ENCODE peak calls at places on chromosomes 4 and X, in eight cellular contexts. One of them, this sample, is unnamed.
A peak's percentile ranks its signal among the peaks of the same experiment; 100 is the strongest.

GRCh38 chr4:10682397-10682796 is 2.2 kb downstream of the CLNK start:
- DNase-seq in BJ: no peak
- DNase-seq in body of pancreas: no peak
- DNase-seq in nephron progenitor cell: no peak
- DNase-seq in bronchial epithelial cell: no peak
- DNase-seq in upper lobe of right lung: no peak
- DNase-seq in omental fat pad: no peak
- DNase-seq in fibroblast of the aortic adventitia: no peak
- DNase-seq in this sample: no peak

GRCh38 chr4:2958446-2958845 is 4.8 kb downstream of the NOP14 start:
- DNase-seq in bronchial epithelial cell: peak; percentile 41
- DNase-seq in fibroblast of the aortic adventitia: peak; percentile 28
- DNase-seq in upper lobe of right lung: no peak
- DNase-seq in nephron progenitor cell: no peak
- DNase-seq in omental fat pad: no peak
- DNase-seq in BJ: no peak
- DNase-seq in body of pancreas: no peak
- DNase-seq in this sample: no peak

GRCh38 chrX:9576059-9576458 is 111.2 kb downstream of the TBL1X start:
- DNase-seq in nephron progenitor cell: no peak
- DNase-seq in bronchial epithelial cell: no peak
- DNase-seq in upper lobe of right lung: no peak
- DNase-seq in fibroblast of the aortic adventitia: no peak
- DNase-seq in omental fat pad: no peak
- DNase-seq in BJ: no peak
- DNase-seq in body of pancreas: no peak
- DNase-seq in this sample: no peak

GRCh38 chrX:111837226-111837625 is 38.8 kb upstream of the TRPC5OS start:
- DNase-seq in upper lobe of right lung: no peak
- DNase-seq in BJ: no peak
- DNase-seq in fibroblast of the aortic adventitia: no peak
- DNase-seq in nephron progenitor cell: no peak
- DNase-seq in omental fat pad: no peak
- DNase-seq in body of pancreas: no peak
- DNase-seq in bronchial epithelial cell: no peak
- DNase-seq in this sample: no peak

GRCh38 chr4:185212566-185212965 is 3.2 kb downstream of the SNX25 start:
- DNase-seq in nephron progenitor cell: no peak
- DNase-seq in BJ: no peak
- DNase-seq in bronchial epithelial cell: no peak
- DNase-seq in omental fat pad: no peak
- DNase-seq in upper lobe of right lung: no peak
- DNase-seq in fibroblast of the aortic adventitia: no peak
- DNase-seq in body of pancreas: no peak
- DNase-seq in this sample: no peak

GRCh38 chr4:88599298-88599697 is 7.0 kb downstream of the HERC3 start:
- DNase-seq in nephron progenitor cell: no peak
- DNase-seq in BJ: no peak
- DNase-seq in bronchial epithelial cell: no peak
- DNase-seq in body of pancreas: no peak
- DNase-seq in fibroblast of the aortic adventitia: peak; percentile 75
- DNase-seq in upper lobe of right lung: no peak
- DNase-seq in omental fat pad: no peak
- DNase-seq in this sample: no peak

GRCh38 chr4:17817027-17817426 is 6.2 kb downstream of the NCAPG start:
- DNase-seq in bronchial epithelial cell: peak; percentile 63
- DNase-seq in fibroblast of the aortic adventitia: peak; percentile 87
- DNase-seq in omental fat pad: no peak
- DNase-seq in upper lobe of right lung: no peak
- DNase-seq in body of pancreas: no peak
- DNase-seq in BJ: peak; percentile 37
- DNase-seq in nephron progenitor cell: no peak
- DNase-seq in this sample: no peak

GRCh38 chr4:183729069-183729406 is 69.9 kb downstream of the TRAPPC11 start:
- DNase-seq in upper lobe of right lung: no peak
- DNase-seq in nephron progenitor cell: no peak
- DNase-seq in BJ: no peak
- DNase-seq in bronchial epithelial cell: no peak
- DNase-seq in fibroblast of the aortic adventitia: no peak
- DNase-seq in omental fat pad: no peak
- DNase-seq in body of pancreas: no peak
- DNase-seq in this sample: no peak

GRCh38 chr4:2412534-2412884 is 5.9 kb downstream of the ZFYVE28 start:
- DNase-seq in body of pancreas: no peak
- DNase-seq in omental fat pad: no peak
- DNase-seq in upper lobe of right lung: no peak
- DNase-seq in BJ: no peak
- DNase-seq in nephron progenitor cell: no peak
- DNase-seq in fibroblast of the aortic adventitia: no peak
- DNase-seq in bronchial epithelial cell: no peak
- DNase-seq in this sample: no peak

GRCh38 chr4:69617083-69617694 is 22.3 kb downstream of the UGT2A2 start:
- DNase-seq in bronchial epithelial cell: peak; percentile 59
- DNase-seq in body of pancreas: no peak
- DNase-seq in omental fat pad: no peak
- DNase-seq in BJ: no peak
- DNase-seq in upper lobe of right lung: no peak
- DNase-seq in nephron progenitor cell: no peak
- DNase-seq in fibroblast of the aortic adventitia: peak; percentile 68
- DNase-seq in this sample: peak; percentile 24
- TF ChIP-seq CTCF in bronchial epithelial cell: peak; percentile 36
- TF ChIP-seq CTCF in body of pancreas: peak; percentile 40
- TF ChIP-seq CTCF in omental fat pad: no peak
- TF ChIP-seq CTCF in BJ: peak; percentile 9
- TF ChIP-seq CTCF in upper lobe of right lung: peak; percentile 49
- TF ChIP-seq CTCF in nephron progenitor cell: peak; percentile 65
- TF ChIP-seq CTCF in fibroblast of the aortic adventitia: peak; percentile 61
- TF ChIP-seq CTCF in this sample: no peak

DNA sequence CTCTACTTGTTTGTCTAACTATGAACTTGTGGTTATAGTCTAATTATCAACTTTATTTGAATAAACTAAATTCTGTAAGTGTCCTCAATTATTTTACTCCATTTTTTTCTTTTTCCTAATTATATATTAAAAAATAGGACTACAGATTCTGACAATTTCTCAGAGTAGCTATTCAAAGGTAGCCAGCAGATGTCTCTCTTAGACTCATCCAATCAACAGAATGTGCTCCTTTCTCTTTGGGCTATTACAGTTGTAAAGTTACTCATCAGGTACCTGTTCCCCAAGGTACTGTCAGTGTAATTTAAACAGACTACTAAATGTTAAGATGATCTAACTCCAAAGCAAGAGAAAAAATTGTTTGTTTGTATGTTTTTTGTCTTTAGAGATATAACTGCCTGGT is 248.6 kb downstream of the PCDH18 start:
- DNase-seq in bronchial epithelial cell: peak; percentile 50
- DNase-seq in nephron progenitor cell: no peak
- DNase-seq in body of pancreas: no peak
- DNase-seq in BJ: no peak
- DNase-seq in omental fat pad: no peak
- DNase-seq in fibroblast of the aortic adventitia: peak; percentile 64
- DNase-seq in upper lobe of right lung: no peak
- DNase-seq in this sample: no peak
- TF ChIP-seq CTCF in bronchial epithelial cell: peak; percentile 23
- TF ChIP-seq CTCF in nephron progenitor cell: no peak
- TF ChIP-seq CTCF in body of pancreas: no peak
- TF ChIP-seq CTCF in BJ: peak; percentile 50
- TF ChIP-seq CTCF in omental fat pad: no peak
- TF ChIP-seq CTCF in fibroblast of the aortic adventitia: peak; percentile 50
- TF ChIP-seq CTCF in upper lobe of right lung: peak; percentile 9
- TF ChIP-seq CTCF in this sample: no peak

GRCh38 chr4:171186700-171187099 is 626.5 kb upstream of the GALNTL6 start:
- DNase-seq in upper lobe of right lung: no peak
- DNase-seq in omental fat pad: no peak
- DNase-seq in body of pancreas: peak; percentile 63
- DNase-seq in BJ: no peak
- DNase-seq in fibroblast of the aortic adventitia: no peak
- DNase-seq in bronchial epithelial cell: no peak
- DNase-seq in nephron progenitor cell: no peak
- DNase-seq in this sample: peak; percentile 35
- TF ChIP-seq CTCF in upper lobe of right lung: no peak
- TF ChIP-seq CTCF in omental fat pad: no peak
- TF ChIP-seq CTCF in body of pancreas: no peak
- TF ChIP-seq CTCF in BJ: no peak
- TF ChIP-seq CTCF in fibroblast of the aortic adventitia: no peak
- TF ChIP-seq CTCF in bronchial epithelial cell: no peak
- TF ChIP-seq CTCF in nephron progenitor cell: no peak
- TF ChIP-seq CTCF in this sample: no peak

GRCh38 chr4:72527038-72527646 is 41.9 kb downstream of the ADAMTS3 start:
- DNase-seq in body of pancreas: no peak
- DNase-seq in bronchial epithelial cell: no peak
- DNase-seq in fibroblast of the aortic adventitia: no peak
- DNase-seq in BJ: no peak
- DNase-seq in upper lobe of right lung: no peak
- DNase-seq in omental fat pad: no peak
- DNase-seq in nephron progenitor cell: no peak
- DNase-seq in this sample: no peak
- TF ChIP-seq CTCF in body of pancreas: no peak
- TF ChIP-seq CTCF in bronchial epithelial cell: no peak
- TF ChIP-seq CTCF in fibroblast of the aortic adventitia: peak; percentile 21
- TF ChIP-seq CTCF in BJ: no peak
- TF ChIP-seq CTCF in upper lobe of right lung: peak; percentile 11
- TF ChIP-seq CTCF in omental fat pad: no peak
- TF ChIP-seq CTCF in nephron progenitor cell: no peak
- TF ChIP-seq CTCF in this sample: no peak

This sample was measured in Calu3.